ENCODE peak calls at places on chromosome 16, in five cellular contexts. One of them, this sample, is unnamed.

GRCh38 chr16:86218479-86219170 is 291.7 kb upstream of the FOXF1 start:
- DNase-seq in breast epithelium: peak
- DNase-seq in cardiac muscle cell: no peak
- DNase-seq in cardiac fibroblast: no peak
- DNase-seq in AG04450: no peak
- DNase-seq in this sample: no peak

GRCh38 chr16:17359778-17360177 is 111.0 kb downstream of the XYLT1 start:
- DNase-seq in cardiac muscle cell: peak
- DNase-seq in cardiac fibroblast: peak
- DNase-seq in AG04450: no peak
- DNase-seq in breast epithelium: no peak
- DNase-seq in this sample: no peak

GRCh38 chr16:11283820-11284248 is 2.7 kb upstream of the PRM1 start:
- DNase-seq in AG04450: no peak
- DNase-seq in cardiac muscle cell: peak
- DNase-seq in cardiac fibroblast: peak
- DNase-seq in breast epithelium: no peak
- DNase-seq in this sample: no peak

GRCh38 chr16:51031598-51031997 is 119.5 kb downstream of the SALL1 start:
- DNase-seq in cardiac fibroblast: no peak
- DNase-seq in cardiac muscle cell: no peak
- DNase-seq in breast epithelium: no peak
- DNase-seq in AG04450: no peak
- DNase-seq in this sample: no peak

GRCh38 chr16:79278506-79278905 is 322.0 kb downstream of the MAF start:
- DNase-seq in cardiac fibroblast: no peak
- DNase-seq in cardiac muscle cell: no peak
- DNase-seq in AG04450: no peak
- DNase-seq in breast epithelium: no peak
- DNase-seq in this sample: no peak

GRCh38 chr16:11258553-11259287 is 2.7 kb upstream of the SOCS1 start:
- DNase-seq in cardiac muscle cell: no peak
- DNase-seq in cardiac fibroblast: peak
- DNase-seq in breast epithelium: peak
- DNase-seq in AG04450: no peak
- DNase-seq in this sample: no peak

GRCh38 chr16:15573274-15573895 is 69.6 kb downstream of the MARF1 start:
- DNase-seq in AG04450: no peak
- DNase-seq in breast epithelium: no peak
- DNase-seq in cardiac muscle cell: no peak
- DNase-seq in cardiac fibroblast: no peak
- DNase-seq in this sample: no peak

GRCh38 chr16:13973321-13974023 is 53.5 kb downstream of the ERCC4 start:
- DNase-seq in cardiac muscle cell: no peak
- DNase-seq in breast epithelium: no peak
- DNase-seq in cardiac fibroblast: no peak
- DNase-seq in AG04450: no peak
- DNase-seq in this sample: no peak

GRCh38 chr16:30775381-30776099 is 11.5 kb downstream of the ZNF629 start:
- DNase-seq in cardiac muscle cell: peak
- DNase-seq in cardiac fibroblast: peak
- DNase-seq in AG04450: no peak
- DNase-seq in breast epithelium: peak
- DNase-seq in this sample: peak

GRCh38 chr16:28317040-28317880 is 24.9 kb downstream of the SBK1 start:
- DNase-seq in breast epithelium: no peak
- DNase-seq in AG04450: no peak
- DNase-seq in cardiac muscle cell: peak
- DNase-seq in cardiac fibroblast: peak
- DNase-seq in this sample: peak

GRCh38 chr16:74862743-74863244 is 88.2 kb upstream of the FA2H start:
- DNase-seq in breast epithelium: no peak
- DNase-seq in AG04450: no peak
- DNase-seq in cardiac muscle cell: peak
- DNase-seq in cardiac fibroblast: peak
- DNase-seq in this sample: no peak

GRCh38 chr16:31143036-31143888 is 6.6 kb downstream of the PRSS36 start:
- DNase-seq in AG04450: no peak
- DNase-seq in cardiac fibroblast: no peak
- DNase-seq in cardiac muscle cell: no peak
- DNase-seq in breast epithelium: no peak
- DNase-seq in this sample: no peak

GRCh38 chr16:85984947-85985451 is 86.0 kb downstream of the IRF8 start:
- DNase-seq in breast epithelium: peak
- DNase-seq in cardiac fibroblast: no peak
- DNase-seq in AG04450: no peak
- DNase-seq in cardiac muscle cell: no peak
- DNase-seq in this sample: no peak

GRCh38 chr16:68452176-68452575 is 3.9 kb upstream of the SMPD3 start:
- DNase-seq in cardiac muscle cell: no peak
- DNase-seq in AG04450: no peak
- DNase-seq in cardiac fibroblast: no peak
- DNase-seq in breast epithelium: no peak
- DNase-seq in this sample: no peak

GRCh38 chr16:85048921-85049562 is 21.4 kb downstream of the KIAA0513 start:
- DNase-seq in AG04450: no peak
- DNase-seq in cardiac fibroblast: no peak
- DNase-seq in cardiac muscle cell: no peak
- DNase-seq in breast epithelium: no peak
- DNase-seq in this sample: no peak

GRCh38 chr16:77657016-77657415 is 65.3 kb upstream of the NUDT7 start:
- DNase-seq in cardiac fibroblast: no peak
- DNase-seq in cardiac muscle cell: peak
- DNase-seq in AG04450: no peak
- DNase-seq in breast epithelium: no peak
- DNase-seq in this sample: no peak

GRCh38 chr16:14641877-14642276 is 9.1 kb downstream of the BFAR start:
- DNase-seq in breast epithelium: no peak
- DNase-seq in cardiac fibroblast: no peak
- DNase-seq in cardiac muscle cell: no peak
- DNase-seq in AG04450: no peak
- DNase-seq in this sample: no peak

GRCh38 chr16:85245307-85246172 is 133.3 kb upstream of the CIBAR2 start:
- DNase-seq in breast epithelium: no peak
- DNase-seq in AG04450: peak
- DNase-seq in cardiac fibroblast: peak
- DNase-seq in cardiac muscle cell: peak
- DNase-seq in this sample: no peak

GRCh38 chr16:21598676-21599157 is 660 bp upstream of the METTL9 start:
- DNase-seq in cardiac fibroblast: no peak
- DNase-seq in AG04450: no peak
- DNase-seq in breast epithelium: no peak
- DNase-seq in cardiac muscle cell: peak
- DNase-seq in this sample: peak

GRCh38 chr16:74942977-74943918 is 41.7 kb downstream of the WDR59 start:
- DNase-seq in AG04450: no peak
- DNase-seq in cardiac fibroblast: no peak
- DNase-seq in breast epithelium: no peak
- DNase-seq in cardiac muscle cell: no peak
- DNase-seq in this sample: no peak

GRCh38 chr16:82660966-82661365 is 34.2 kb downstream of the CDH13 start:
- DNase-seq in AG04450: no peak
- DNase-seq in cardiac fibroblast: no peak
- DNase-seq in cardiac muscle cell: no peak
- DNase-seq in breast epithelium: no peak
- DNase-seq in this sample: no peak

GRCh38 chr16:64426131-64426666 is 695.7 kb downstream of the CDH11 start:
- DNase-seq in cardiac muscle cell: no peak
- DNase-seq in breast epithelium: no peak
- DNase-seq in cardiac fibroblast: no peak
- DNase-seq in AG04450: no peak
- DNase-seq in this sample: no peak

GRCh38 chr16:51431517-51432241 is 280.6 kb upstream of the SALL1 start:
- DNase-seq in breast epithelium: no peak
- DNase-seq in AG04450: peak
- DNase-seq in cardiac muscle cell: peak
- DNase-seq in cardiac fibroblast: peak
- DNase-seq in this sample: no peak

GRCh38 chr16:12531937-12532336 is 271.8 kb downstream of the CPPED1 start:
- DNase-seq in breast epithelium: no peak
- DNase-seq in cardiac fibroblast: no peak
- DNase-seq in cardiac muscle cell: no peak
- DNase-seq in AG04450: no peak
- DNase-seq in this sample: no peak

GRCh38 chr16:79156761-79157160 is 443.8 kb downstream of the MAF start:
- DNase-seq in AG04450: no peak
- DNase-seq in cardiac fibroblast: no peak
- DNase-seq in cardiac muscle cell: no peak
- DNase-seq in breast epithelium: no peak
- DNase-seq in this sample: no peak

GRCh38 chr16:50509521-50510341 is 38.5 kb upstream of the NKD1 start:
- DNase-seq in cardiac muscle cell: peak
- DNase-seq in breast epithelium: no peak
- DNase-seq in AG04450: no peak
- DNase-seq in cardiac fibroblast: peak
- DNase-seq in this sample: no peak

GRCh38 chr16:14351647-14352046 is 278.4 kb downstream of the PARN start:
- DNase-seq in cardiac fibroblast: no peak
- DNase-seq in AG04450: no peak
- DNase-seq in breast epithelium: no peak
- DNase-seq in cardiac muscle cell: no peak
- DNase-seq in this sample: no peak

GRCh38 chr16:85551319-85551978 is 61.7 kb upstream of the GSE1 start:
- DNase-seq in AG04450: no peak
- DNase-seq in breast epithelium: no peak
- DNase-seq in cardiac muscle cell: no peak
- DNase-seq in cardiac fibroblast: no peak
- DNase-seq in this sample: no peak

GRCh38 chr16:50261707-50262235 is 4.6 kb upstream of the ADCY7 start:
- DNase-seq in AG04450: no peak
- DNase-seq in cardiac muscle cell: no peak
- DNase-seq in breast epithelium: no peak
- DNase-seq in cardiac fibroblast: no peak
- DNase-seq in this sample: no peak

GRCh38 chr16:88086571-88087516 is 135.6 kb downstream of the BANP start:
- DNase-seq in cardiac muscle cell: no peak
- DNase-seq in breast epithelium: no peak
- DNase-seq in cardiac fibroblast: no peak
- DNase-seq in AG04450: no peak
- DNase-seq in this sample: no peak

DNA sequence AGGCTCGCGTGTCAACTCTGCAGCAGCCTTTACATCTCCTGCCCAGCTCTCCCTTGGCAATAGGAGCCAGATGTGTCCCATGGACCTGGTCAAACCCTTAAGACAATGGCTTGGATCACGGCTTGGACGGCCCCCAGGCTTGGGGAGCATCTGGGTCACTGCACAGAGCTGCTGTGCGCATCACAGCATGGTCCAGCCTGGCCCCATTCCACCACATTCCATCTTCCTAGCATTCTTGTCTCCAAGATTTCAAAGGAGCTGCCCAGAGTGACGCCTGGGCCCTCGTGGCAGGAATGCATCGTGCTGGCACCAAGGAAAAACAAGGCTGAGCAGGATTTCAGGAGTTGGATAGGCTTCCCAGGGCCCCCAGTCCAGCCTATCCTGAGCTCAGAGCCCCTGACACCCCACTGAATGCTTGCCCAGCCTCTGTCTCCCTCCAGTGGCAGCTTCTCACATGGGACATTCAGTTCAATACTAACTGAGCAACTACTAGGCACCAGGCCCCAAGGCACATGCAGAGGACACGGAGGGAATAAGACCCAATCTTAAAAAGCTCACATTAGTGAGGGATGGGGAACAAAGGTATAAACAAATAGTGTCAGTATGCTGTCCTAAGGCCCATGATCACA is 34.3 kb downstream of the TK2 start:
- DNase-seq in AG04450: no peak
- DNase-seq in breast epithelium: no peak
- DNase-seq in cardiac muscle cell: peak
- DNase-seq in cardiac fibroblast: peak
- DNase-seq in this sample: no peak
- TF ChIP-seq CTCF in AG04450: peak
- TF ChIP-seq CTCF in breast epithelium: no peak
- TF ChIP-seq CTCF in cardiac muscle cell: peak
- TF ChIP-seq CTCF in cardiac fibroblast: peak
- TF ChIP-seq CTCF in this sample: no peak

GRCh38 chr16:69497876-69498596 is 67.7 kb upstream of the NFAT5 start:
- DNase-seq in breast epithelium: no peak
- DNase-seq in cardiac muscle cell: no peak
- DNase-seq in AG04450: no peak
- DNase-seq in cardiac fibroblast: no peak
- DNase-seq in this sample: no peak

GRCh38 chr16:69495821-69496220 is 69.9 kb upstream of the NFAT5 start:
- DNase-seq in breast epithelium: no peak
- DNase-seq in AG04450: no peak
- DNase-seq in cardiac muscle cell: no peak
- DNase-seq in cardiac fibroblast: no peak
- DNase-seq in this sample: no peak

GRCh38 chr16:69498926-69499325 is 66.8 kb upstream of the NFAT5 start:
- DNase-seq in cardiac muscle cell: no peak
- DNase-seq in cardiac fibroblast: no peak
- DNase-seq in AG04450: no peak
- DNase-seq in breast epithelium: no peak
- DNase-seq in this sample: no peak

GRCh38 chr16:69496376-69496775 is 69.4 kb upstream of the NFAT5 start:
- DNase-seq in cardiac muscle cell: no peak
- DNase-seq in breast epithelium: no peak
- DNase-seq in AG04450: no peak
- DNase-seq in cardiac fibroblast: no peak
- DNase-seq in this sample: no peak

GRCh38 chr16:69494993-69495392 is 70.6 kb downstream of the CYB5B start:
- DNase-seq in AG04450: no peak
- DNase-seq in breast epithelium: no peak
- DNase-seq in cardiac fibroblast: peak
- DNase-seq in cardiac muscle cell: no peak
- DNase-seq in this sample: no peak
- TF ChIP-seq CTCF in AG04450: no peak
- TF ChIP-seq CTCF in breast epithelium: no peak
- TF ChIP-seq CTCF in cardiac fibroblast: peak
- TF ChIP-seq CTCF in cardiac muscle cell: peak
- TF ChIP-seq CTCF in this sample: no peak

DNA sequence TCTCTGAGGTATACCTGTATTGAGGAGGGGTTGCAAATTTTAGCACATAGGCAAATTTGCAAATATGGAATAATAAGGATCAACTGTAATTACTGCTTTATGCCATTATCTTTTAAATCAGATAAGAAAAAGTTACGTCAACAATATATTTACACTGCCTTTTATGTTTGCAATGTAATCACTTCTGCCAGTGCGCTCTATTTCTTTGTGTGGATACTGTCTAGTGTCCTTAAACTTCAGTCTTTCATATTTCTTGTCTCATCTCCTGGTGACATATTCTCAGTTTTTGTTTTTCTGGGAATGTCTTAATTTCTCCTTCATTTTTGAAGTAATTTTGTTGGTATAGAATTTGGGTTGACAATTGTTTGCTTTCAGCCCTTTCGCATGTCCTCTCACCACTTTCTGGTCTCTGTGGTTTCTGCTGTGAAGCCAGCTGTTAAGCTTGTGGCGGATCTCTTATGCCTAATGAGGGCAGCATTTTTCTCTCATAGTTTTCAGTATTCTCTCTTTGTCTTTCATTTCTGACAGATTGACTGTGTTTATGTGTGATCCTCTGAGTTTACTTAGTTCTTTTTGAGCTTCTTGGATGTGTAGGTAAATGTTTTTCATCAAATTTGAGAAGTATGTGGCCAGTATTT is 37.6 kb upstream of the ABCC11 start:
- DNase-seq in cardiac fibroblast: no peak
- DNase-seq in breast epithelium: no peak
- DNase-seq in AG04450: no peak
- DNase-seq in cardiac muscle cell: no peak
- DNase-seq in this sample: no peak
- TF ChIP-seq CTCF in cardiac fibroblast: no peak
- TF ChIP-seq CTCF in breast epithelium: no peak
- TF ChIP-seq CTCF in AG04450: no peak
- TF ChIP-seq CTCF in cardiac muscle cell: no peak
- TF ChIP-seq CTCF in this sample: no peak

GRCh38 chr16:80723981-80724380 is 80.4 kb downstream of the CDYL2 start:
- DNase-seq in cardiac muscle cell: no peak
- DNase-seq in AG04450: no peak
- DNase-seq in cardiac fibroblast: no peak
- DNase-seq in breast epithelium: no peak
- DNase-seq in this sample: no peak
- TF ChIP-seq CTCF in cardiac muscle cell: no peak
- TF ChIP-seq CTCF in AG04450: no peak
- TF ChIP-seq CTCF in cardiac fibroblast: no peak
- TF ChIP-seq CTCF in breast epithelium: no peak
- TF ChIP-seq CTCF in this sample: no peak

This sample was measured in omental fat pad.